ENCODE peak calls at places on chromosomes 13 and 19, in nine cellular contexts. One of them, this sample, is unnamed.

GRCh38 chr19:6012416-6013170 is 34.7 kb upstream of the RANBP3 start:
- DNase-seq in RCC 7860: no peak
- DNase-seq in ureter: no peak
- DNase-seq in AG09319: no peak
- DNase-seq in nephron progenitor cell: no peak
- DNase-seq in GM04503: no peak
- DNase-seq in naive thymus-derived CD8-positive, alpha-beta T cell: no peak
- DNase-seq in HTR-8/SVneo: no peak
- DNase-seq in KBM-7: no peak
- DNase-seq in this sample: no peak

GRCh38 chr13:99468971-99469545 is 32.2 kb upstream of the TM9SF2 start:
- DNase-seq in RCC 7860: no peak
- DNase-seq in ureter: no peak
- DNase-seq in AG09319: no peak
- DNase-seq in nephron progenitor cell: no peak
- DNase-seq in GM04503: no peak
- DNase-seq in naive thymus-derived CD8-positive, alpha-beta T cell: no peak
- DNase-seq in HTR-8/SVneo: no peak
- DNase-seq in KBM-7: no peak
- DNase-seq in this sample: no peak

GRCh38 chr19:36838784-36839324 is 667 bp upstream of the ZNF790 start:
- DNase-seq in RCC 7860: no peak
- DNase-seq in ureter: no peak
- DNase-seq in AG09319: no peak
- DNase-seq in nephron progenitor cell: no peak
- DNase-seq in GM04503: no peak
- DNase-seq in naive thymus-derived CD8-positive, alpha-beta T cell: no peak
- DNase-seq in HTR-8/SVneo: no peak
- DNase-seq in KBM-7: no peak
- DNase-seq in this sample: no peak

GRCh38 chr19:51811344-51811743 is 16.4 kb downstream of the FPR3 start:
- DNase-seq in RCC 7860: no peak
- DNase-seq in ureter: no peak
- DNase-seq in AG09319: no peak
- DNase-seq in nephron progenitor cell: no peak
- DNase-seq in GM04503: no peak
- DNase-seq in naive thymus-derived CD8-positive, alpha-beta T cell: no peak
- DNase-seq in HTR-8/SVneo: no peak
- DNase-seq in KBM-7: peak
- DNase-seq in this sample: no peak

GRCh38 chr19:13055213-13056051 is 47.2 kb downstream of the LYL1 start:
- DNase-seq in RCC 7860: peak
- DNase-seq in ureter: peak
- DNase-seq in AG09319: peak
- DNase-seq in nephron progenitor cell: peak
- DNase-seq in GM04503: peak
- DNase-seq in naive thymus-derived CD8-positive, alpha-beta T cell: no peak
- DNase-seq in HTR-8/SVneo: peak
- DNase-seq in KBM-7: no peak
- DNase-seq in this sample: peak

GRCh38 chr19:32828139-32828538 is 41.4 kb downstream of the SLC7A9 start:
- DNase-seq in RCC 7860: no peak
- DNase-seq in ureter: no peak
- DNase-seq in AG09319: no peak
- DNase-seq in nephron progenitor cell: no peak
- DNase-seq in GM04503: no peak
- DNase-seq in naive thymus-derived CD8-positive, alpha-beta T cell: no peak
- DNase-seq in HTR-8/SVneo: no peak
- DNase-seq in KBM-7: no peak
- DNase-seq in this sample: no peak

GRCh38 chr19:55165952-55166529 is 372 bp downstream of the DNAAF3 start:
- DNase-seq in RCC 7860: peak
- DNase-seq in ureter: peak
- DNase-seq in AG09319: no peak
- DNase-seq in nephron progenitor cell: peak
- DNase-seq in GM04503: no peak
- DNase-seq in naive thymus-derived CD8-positive, alpha-beta T cell: no peak
- DNase-seq in HTR-8/SVneo: peak
- DNase-seq in KBM-7: peak
- DNase-seq in this sample: no peak

GRCh38 chr13:50200988-50201387 is 185.7 kb downstream of the KCNRG start:
- DNase-seq in RCC 7860: no peak
- DNase-seq in ureter: no peak
- DNase-seq in AG09319: no peak
- DNase-seq in nephron progenitor cell: no peak
- DNase-seq in GM04503: no peak
- DNase-seq in naive thymus-derived CD8-positive, alpha-beta T cell: no peak
- DNase-seq in HTR-8/SVneo: no peak
- DNase-seq in KBM-7: no peak
- DNase-seq in this sample: no peak

GRCh38 chr19:40948580-40949299 is 42.3 kb upstream of the CYP2B6 start:
- DNase-seq in RCC 7860: no peak
- DNase-seq in ureter: no peak
- DNase-seq in AG09319: no peak
- DNase-seq in nephron progenitor cell: no peak
- DNase-seq in GM04503: no peak
- DNase-seq in naive thymus-derived CD8-positive, alpha-beta T cell: no peak
- DNase-seq in HTR-8/SVneo: no peak
- DNase-seq in KBM-7: no peak
- DNase-seq in this sample: no peak

GRCh38 chr13:81929988-81930387 is 1589.1 kb upstream of the SPRY2 start:
- DNase-seq in RCC 7860: no peak
- DNase-seq in ureter: no peak
- DNase-seq in AG09319: no peak
- DNase-seq in nephron progenitor cell: no peak
- DNase-seq in GM04503: no peak
- DNase-seq in naive thymus-derived CD8-positive, alpha-beta T cell: no peak
- DNase-seq in HTR-8/SVneo: peak
- DNase-seq in KBM-7: peak
- DNase-seq in this sample: no peak

GRCh38 chr13:43558312-43558711 is 228.5 kb downstream of the ENOX1 start:
- DNase-seq in RCC 7860: no peak
- DNase-seq in ureter: no peak
- DNase-seq in AG09319: no peak
- DNase-seq in nephron progenitor cell: no peak
- DNase-seq in GM04503: no peak
- DNase-seq in naive thymus-derived CD8-positive, alpha-beta T cell: no peak
- DNase-seq in HTR-8/SVneo: no peak
- DNase-seq in KBM-7: no peak
- DNase-seq in this sample: no peak

GRCh38 chr13:114099918-114100445 is 32.4 kb downstream of the RASA3 start:
- DNase-seq in RCC 7860: no peak
- DNase-seq in ureter: no peak
- DNase-seq in AG09319: no peak
- DNase-seq in nephron progenitor cell: peak
- DNase-seq in GM04503: no peak
- DNase-seq in naive thymus-derived CD8-positive, alpha-beta T cell: peak
- DNase-seq in HTR-8/SVneo: no peak
- DNase-seq in KBM-7: no peak
- DNase-seq in this sample: peak

GRCh38 chr19:2722541-2723344 is 1.6 kb upstream of the DIRAS1 start:
- DNase-seq in RCC 7860: peak
- DNase-seq in ureter: no peak
- DNase-seq in AG09319: peak
- DNase-seq in nephron progenitor cell: no peak
- DNase-seq in GM04503: peak
- DNase-seq in naive thymus-derived CD8-positive, alpha-beta T cell: no peak
- DNase-seq in HTR-8/SVneo: peak
- DNase-seq in KBM-7: peak
- DNase-seq in this sample: peak

GRCh38 chr19:50046649-50047503 is 21.1 kb downstream of the ZNF473 start:
- DNase-seq in RCC 7860: no peak
- DNase-seq in ureter: peak
- DNase-seq in AG09319: no peak
- DNase-seq in nephron progenitor cell: peak
- DNase-seq in GM04503: no peak
- DNase-seq in naive thymus-derived CD8-positive, alpha-beta T cell: peak
- DNase-seq in HTR-8/SVneo: no peak
- DNase-seq in KBM-7: peak
- DNase-seq in this sample: no peak

GRCh38 chr19:10672529-10673150 is 18.5 kb downstream of the ILF3 start:
- DNase-seq in RCC 7860: no peak
- DNase-seq in ureter: no peak
- DNase-seq in AG09319: no peak
- DNase-seq in nephron progenitor cell: no peak
- DNase-seq in GM04503: no peak
- DNase-seq in naive thymus-derived CD8-positive, alpha-beta T cell: no peak
- DNase-seq in HTR-8/SVneo: no peak
- DNase-seq in KBM-7: no peak
- DNase-seq in this sample: no peak

GRCh38 chr19:3687774-3688706 is 12.2 kb downstream of the PIP5K1C start:
- DNase-seq in RCC 7860: no peak
- DNase-seq in ureter: no peak
- DNase-seq in AG09319: no peak
- DNase-seq in nephron progenitor cell: peak
- DNase-seq in GM04503: no peak
- DNase-seq in naive thymus-derived CD8-positive, alpha-beta T cell: peak
- DNase-seq in HTR-8/SVneo: no peak
- DNase-seq in KBM-7: no peak
- DNase-seq in this sample: no peak

GRCh38 chr13:76759877-76760276 is 126.3 kb downstream of the KCTD12 start:
- DNase-seq in RCC 7860: no peak
- DNase-seq in ureter: no peak
- DNase-seq in AG09319: no peak
- DNase-seq in nephron progenitor cell: no peak
- DNase-seq in GM04503: no peak
- DNase-seq in naive thymus-derived CD8-positive, alpha-beta T cell: no peak
- DNase-seq in HTR-8/SVneo: no peak
- DNase-seq in KBM-7: no peak
- DNase-seq in this sample: no peak

GRCh38 chr19:45973564-45974338 is at the start of gene NOVA2:
- DNase-seq in RCC 7860: no peak
- DNase-seq in ureter: no peak
- DNase-seq in AG09319: no peak
- DNase-seq in nephron progenitor cell: peak
- DNase-seq in GM04503: no peak
- DNase-seq in naive thymus-derived CD8-positive, alpha-beta T cell: no peak
- DNase-seq in HTR-8/SVneo: peak
- DNase-seq in KBM-7: peak
- DNase-seq in this sample: peak

GRCh38 chr13:27194209-27194608 is 22.6 kb upstream of the USP12 start:
- DNase-seq in RCC 7860: no peak
- DNase-seq in ureter: no peak
- DNase-seq in AG09319: no peak
- DNase-seq in nephron progenitor cell: no peak
- DNase-seq in GM04503: no peak
- DNase-seq in naive thymus-derived CD8-positive, alpha-beta T cell: no peak
- DNase-seq in HTR-8/SVneo: no peak
- DNase-seq in KBM-7: no peak
- DNase-seq in this sample: no peak

GRCh38 chr13:112956516-112957294 is 12.3 kb upstream of the MCF2L start:
- DNase-seq in RCC 7860: no peak
- DNase-seq in ureter: no peak
- DNase-seq in AG09319: no peak
- DNase-seq in nephron progenitor cell: no peak
- DNase-seq in GM04503: no peak
- DNase-seq in naive thymus-derived CD8-positive, alpha-beta T cell: no peak
- DNase-seq in HTR-8/SVneo: no peak
- DNase-seq in KBM-7: no peak
- DNase-seq in this sample: peak

GRCh38 chr13:75021151-75021550 is 460.8 kb downstream of the TBC1D4 start:
- DNase-seq in RCC 7860: peak
- DNase-seq in ureter: no peak
- DNase-seq in AG09319: no peak
- DNase-seq in nephron progenitor cell: no peak
- DNase-seq in GM04503: no peak
- DNase-seq in naive thymus-derived CD8-positive, alpha-beta T cell: no peak
- DNase-seq in HTR-8/SVneo: no peak
- DNase-seq in KBM-7: no peak
- DNase-seq in this sample: no peak

GRCh38 chr19:16969127-16969526 is 57.5 kb downstream of the CPAMD8 start:
- DNase-seq in RCC 7860: no peak
- DNase-seq in ureter: no peak
- DNase-seq in AG09319: no peak
- DNase-seq in nephron progenitor cell: no peak
- DNase-seq in GM04503: no peak
- DNase-seq in naive thymus-derived CD8-positive, alpha-beta T cell: no peak
- DNase-seq in HTR-8/SVneo: no peak
- DNase-seq in KBM-7: peak
- DNase-seq in this sample: no peak

GRCh38 chr13:41199526-41199925 is 5.2 kb upstream of the KBTBD7 start:
- DNase-seq in RCC 7860: no peak
- DNase-seq in ureter: no peak
- DNase-seq in AG09319: peak
- DNase-seq in nephron progenitor cell: no peak
- DNase-seq in GM04503: no peak
- DNase-seq in naive thymus-derived CD8-positive, alpha-beta T cell: no peak
- DNase-seq in HTR-8/SVneo: no peak
- DNase-seq in KBM-7: peak
- DNase-seq in this sample: no peak

GRCh38 chr13:37954191-37954590 is 84.6 kb upstream of the TRPC4 start:
- DNase-seq in RCC 7860: peak
- DNase-seq in ureter: no peak
- DNase-seq in AG09319: no peak
- DNase-seq in nephron progenitor cell: no peak
- DNase-seq in GM04503: no peak
- DNase-seq in naive thymus-derived CD8-positive, alpha-beta T cell: no peak
- DNase-seq in HTR-8/SVneo: no peak
- DNase-seq in KBM-7: no peak
- DNase-seq in this sample: no peak

GRCh38 chr19:1904385-1905070 is 671 bp upstream of the ADAT3 start:
- DNase-seq in RCC 7860: no peak
- DNase-seq in ureter: peak
- DNase-seq in AG09319: no peak
- DNase-seq in nephron progenitor cell: peak
- DNase-seq in GM04503: no peak
- DNase-seq in naive thymus-derived CD8-positive, alpha-beta T cell: no peak
- DNase-seq in HTR-8/SVneo: no peak
- DNase-seq in KBM-7: peak
- DNase-seq in this sample: no peak

This sample was measured in cardiac septum.